ENCODE peak calls at places on chromosomes 13 and 19, in four cellular contexts. One of them, this sample, is unnamed.

GRCh38 chr13:36447501-36447900 is 15.2 kb downstream of the CCNA1 start:
- DNase-seq in iris pigment epithelial cell: no peak
- DNase-seq in upper lobe of right lung: no peak
- DNase-seq in GF-D8: no peak
- DNase-seq in this sample: no peak

GRCh38 chr13:69423844-69424243 is 683.8 kb upstream of the ATXN8OS start:
- DNase-seq in iris pigment epithelial cell: no peak
- DNase-seq in upper lobe of right lung: no peak
- DNase-seq in GF-D8: no peak
- DNase-seq in this sample: no peak

GRCh38 chr19:11152318-11153062 is 3.1 kb downstream of the SPC24 start:
- DNase-seq in iris pigment epithelial cell: peak
- DNase-seq in upper lobe of right lung: no peak
- DNase-seq in GF-D8: no peak
- DNase-seq in this sample: peak

GRCh38 chr19:7787141-7787540 is 24.1 kb downstream of the CLEC4M start:
- DNase-seq in iris pigment epithelial cell: no peak
- DNase-seq in upper lobe of right lung: no peak
- DNase-seq in GF-D8: no peak
- DNase-seq in this sample: no peak

GRCh38 chr19:5470264-5470671 is 15.1 kb downstream of the ZNRF4 start:
- DNase-seq in iris pigment epithelial cell: no peak
- DNase-seq in upper lobe of right lung: no peak
- DNase-seq in GF-D8: no peak
- DNase-seq in this sample: peak

GRCh38 chr19:16851031-16851712 is 22.0 kb downstream of the SIN3B start:
- DNase-seq in iris pigment epithelial cell: peak
- DNase-seq in upper lobe of right lung: no peak
- DNase-seq in GF-D8: no peak
- DNase-seq in this sample: no peak

GRCh38 chr13:81872581-81872980 is 1531.7 kb upstream of the SPRY2 start:
- DNase-seq in iris pigment epithelial cell: peak
- DNase-seq in upper lobe of right lung: no peak
- DNase-seq in GF-D8: no peak
- DNase-seq in this sample: peak

GRCh38 chr19:47661571-47661970 is 51.7 kb upstream of the EHD2 start:
- DNase-seq in iris pigment epithelial cell: no peak
- DNase-seq in upper lobe of right lung: no peak
- DNase-seq in GF-D8: no peak
- DNase-seq in this sample: no peak

GRCh38 chr13:99323488-99323887 is 16.3 kb upstream of the GPR183 start:
- DNase-seq in iris pigment epithelial cell: peak
- DNase-seq in upper lobe of right lung: no peak
- DNase-seq in GF-D8: no peak
- DNase-seq in this sample: no peak

GRCh38 chr19:35805518-35806102 is 7.0 kb downstream of the PRODH2 start:
- DNase-seq in iris pigment epithelial cell: no peak
- DNase-seq in upper lobe of right lung: no peak
- DNase-seq in GF-D8: no peak
- DNase-seq in this sample: no peak